ENCODE peak calls at places on chromosomes 1 and 21, in six cellular contexts. A, X, S, G, Y and Q are unnamed samples.

GRCh38 chr21:46469275-46469674 is 10.6 kb downstream of the DIP2A start:
- DNase-seq in Y (no peak), X (no peak), S (no peak), G (no peak), A (no peak), Q (no peak)

GRCh38 chr1:83693409-83694126 is 305.4 kb downstream of the TTLL7 start:
- DNase-seq in X (no peak), A (no peak), S (no peak), G (no peak), Y (no peak), Q (no peak)

GRCh38 chr1:90336552-90337324 is 341.8 kb downstream of the ZNF326 start:
- DNase-seq in Y (no peak), X (no peak), G (no peak), A (no peak), S (no peak), Q (no peak)

GRCh38 chr1:11929849-11930248 is 3.6 kb upstream of the KIAA2013 start:
- DNase-seq in X (no peak), G (peak; percentile 83), S (peak; percentile 69), Y (no peak), A (peak; percentile 60), Q (peak; percentile 66)

GRCh38 chr1:219312967-219313366 is 139.3 kb downstream of the LYPLAL1 start:
- DNase-seq in G (no peak), A (no peak), Y (no peak), X (no peak), S (no peak), Q (no peak)

GRCh38 chr1:165635823-165636222 is 4.8 kb downstream of the MGST3 start:
- DNase-seq in A (no peak), S (no peak), X (no peak), Y (no peak), G (no peak), Q (no peak)

GRCh38 chr1:118151312-118151937 is 33.6 kb downstream of the SPAG17 start:
- DNase-seq in A (peak; percentile 64), Y (peak; percentile 38), X (peak; percentile 18), S (peak; percentile 56), G (peak; percentile 57), Q (no peak)

GRCh38 chr1:248924696-248925532 is 18.9 kb downstream of the PGBD2 start:
- DNase-seq in X (peak; percentile 26), A (peak; percentile 89), Y (no peak), S (peak; percentile 56), G (no peak), Q (no peak)

GRCh38 chr1:67831850-67832513 is 1.3 kb downstream of the GNG12 start:
- DNase-seq in S (peak; percentile 77), Y (no peak), X (peak; percentile 75), G (peak; percentile 79), A (peak; percentile 24), Q (peak; percentile 40)

GRCh38 chr1:15858672-15859372 is 11.3 kb downstream of the SPEN start:
- DNase-seq in Y (no peak), G (no peak), X (no peak), A (no peak), S (peak; percentile 13), Q (no peak)

GRCh38 chr1:214583113-214583512 is 19.9 kb upstream of the CENPF start:
- DNase-seq in X (no peak), Y (no peak), G (no peak), A (no peak), S (no peak), Q (no peak)

GRCh38 chr1:45340816-45341215 is 576 bp upstream of the MUTYH start:
- DNase-seq in S (no peak), X (no peak), Y (no peak), G (no peak), A (peak; percentile 48), Q (no peak)

GRCh38 chr1:32470991-32471694 is 6.3 kb downstream of the ZBTB8B start:
- DNase-seq in S (no peak), G (no peak), A (no peak), Y (no peak), X (no peak), Q (no peak)

GRCh38 chr1:97668945-97669344 is 251.9 kb downstream of the DPYD start:
- DNase-seq in X (peak; percentile 25), G (no peak), A (peak; percentile 29), Y (no peak), S (no peak), Q (no peak)

GRCh38 chr1:163166886-163167555 is 35.7 kb downstream of the RGS5 start:
- DNase-seq in Y (no peak), A (peak; percentile 6), X (no peak), G (no peak), S (no peak), Q (no peak)

GRCh38 chr1:29062157-29062942 is 61.4 kb downstream of the TMEM200B start:
- DNase-seq in G (no peak), Y (no peak), S (no peak), A (no peak), X (no peak), Q (no peak)

GRCh38 chr1:14598007-14598497 is 433 bp upstream of the KAZN start:
- DNase-seq in S (no peak), G (no peak), X (no peak), A (no peak), Y (no peak), Q (no peak)

GRCh38 chr1:179190861-179191260 is 38.6 kb downstream of the ABL2 start:
- DNase-seq in X (no peak), A (no peak), Y (no peak), G (no peak), S (no peak), Q (no peak)

GRCh38 chr1:67290236-67290635 is 17.4 kb upstream of the IL12RB2 start:
- DNase-seq in X (no peak), A (no peak), G (no peak), Y (no peak), S (no peak), Q (no peak)

GRCh38 chr1:172531846-172532699 is 877 bp upstream of the SUCO start:
- DNase-seq in A (peak; percentile 97), X (peak; percentile 98), Y (peak; percentile 96), S (peak; percentile 93), G (peak; percentile 83), Q (peak; percentile 48)

GRCh38 chr1:145960468-145961108 is 2.8 kb upstream of the LIX1L start:
- DNase-seq in A (peak; percentile 87), X (no peak), S (peak; percentile 83), G (peak; percentile 93), Y (no peak), Q (peak; percentile 87)
- TF ChIP-seq CTCF in A (no peak), X (no peak), S (peak; percentile 26), G (peak; percentile 18), Y (peak; percentile 26), Q (no peak)

GRCh38 chr1:201461193-201461657 is 7.8 kb downstream of the PHLDA3 start:
- DNase-seq in S (peak; percentile 87), Y (peak; percentile 88), X (peak; percentile 93), A (no peak), G (peak; percentile 75), Q (no peak)

GRCh38 chr1:201465698-201466290 is 3.2 kb downstream of the PHLDA3 start:
- DNase-seq in G (no peak), X (no peak), Y (no peak), A (no peak), S (no peak), Q (no peak)

GRCh38 chr1:201461783-201462441 is 7.1 kb downstream of the PHLDA3 start:
- DNase-seq in A (peak; percentile 71), Y (peak; percentile 95), G (peak; percentile 96), X (peak; percentile 98), S (peak; percentile 95), Q (peak; percentile 72)

GRCh38 chr1:201460783-201461182 is 8.2 kb downstream of the PHLDA3 start:
- DNase-seq in S (no peak), Y (no peak), A (no peak), X (no peak), G (no peak), Q (no peak)

DNA sequence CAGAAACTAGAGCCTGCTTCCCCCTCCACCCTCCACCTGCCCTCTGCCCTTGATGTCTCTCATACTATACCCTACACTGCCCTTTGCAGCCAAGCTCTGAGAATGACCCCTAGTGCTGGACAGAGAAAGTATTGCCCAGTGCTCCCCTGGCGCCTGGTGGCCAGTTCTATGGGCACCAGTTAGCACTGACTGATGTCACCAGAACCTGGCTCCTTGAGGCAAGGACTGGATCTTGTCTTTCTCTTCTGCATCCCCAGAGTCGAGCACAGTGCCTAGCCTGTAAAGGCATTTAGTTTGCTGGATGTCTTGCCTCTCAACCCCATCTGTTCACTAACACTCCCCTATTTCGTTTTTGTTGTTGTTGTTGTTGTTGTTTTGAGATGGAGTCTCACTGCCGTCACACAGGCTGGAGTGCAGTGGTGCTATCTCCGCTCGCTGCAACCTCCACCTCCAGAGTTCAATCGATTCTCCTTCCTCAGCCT is 5.9 kb downstream of the PHLDA3 start:
- DNase-seq in G (peak; percentile 70), Y (no peak), A (no peak), S (no peak), X (no peak), Q (no peak)
- TF ChIP-seq CTCF in G (peak; percentile 47), Y (peak; percentile 41), A (no peak), S (no peak), X (no peak), Q (peak; percentile 19)

GRCh38 chr1:64884261-64885040 is 81.9 kb downstream of the JAK1 start:
- DNase-seq in X (no peak), A (no peak), S (no peak), G (no peak), Y (no peak), Q (no peak)
- TF ChIP-seq CTCF in X (no peak), A (no peak), S (no peak), G (no peak), Y (no peak), Q (no peak)

GRCh38 chr1:182766050-182766449 is 23.5 kb upstream of the NPL start:
- DNase-seq in A (no peak), G (no peak), Y (no peak), S (no peak), X (no peak), Q (no peak)

GRCh38 chr1:182766881-182767645 is 22.5 kb upstream of the NPL start:
- DNase-seq in Y (no peak), A (no peak), S (no peak), X (no peak), G (no peak), Q (no peak)

GRCh38 chr1:182770193-182770592 is 19.4 kb upstream of the NPL start:
- DNase-seq in X (no peak), G (no peak), Y (no peak), S (no peak), A (no peak), Q (no peak)

GRCh38 chr1:182768973-182769372 is 20.6 kb upstream of the NPL start:
- DNase-seq in S (no peak), A (no peak), Y (no peak), X (peak; percentile 23), G (no peak), Q (no peak)

DNA sequence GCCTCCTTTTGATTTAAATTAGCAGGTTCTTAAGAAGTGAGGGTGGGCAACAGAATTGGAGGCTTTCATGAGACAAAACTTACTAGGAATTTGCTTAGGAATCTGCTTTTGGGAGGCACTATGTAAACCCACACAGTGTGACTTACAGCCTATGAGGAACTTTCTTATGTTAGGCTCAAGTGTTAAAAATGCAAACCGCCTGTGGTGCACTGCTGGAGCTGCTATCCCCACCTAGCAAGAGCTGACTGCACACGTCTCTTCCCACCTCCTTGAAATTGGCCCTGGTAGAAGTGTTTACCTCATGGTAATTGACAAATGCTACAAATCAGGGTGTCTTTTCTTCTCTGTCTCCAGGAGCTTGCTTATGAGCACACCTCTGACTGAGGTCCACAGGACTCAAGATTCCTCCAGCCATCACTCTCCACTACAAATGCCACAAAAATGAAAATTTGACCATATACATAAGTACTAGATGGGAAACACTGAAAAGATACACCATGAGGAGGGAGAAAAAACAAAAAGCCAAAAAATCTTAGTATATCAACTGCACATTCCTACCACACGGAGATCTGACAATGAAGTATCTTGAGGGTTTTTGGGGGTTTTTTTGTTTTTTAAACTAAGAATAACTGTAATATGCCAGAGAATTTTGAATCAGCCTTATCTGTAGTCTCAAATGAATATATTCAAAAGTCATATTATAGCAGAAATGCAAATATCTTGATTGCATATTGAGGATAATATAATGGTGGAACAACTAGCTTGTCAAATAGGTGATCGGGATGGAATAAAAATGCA is 18.2 kb upstream of the NPL start:
- DNase-seq in Y (no peak), G (no peak), A (no peak), X (no peak), S (no peak), Q (no peak)
- TF ChIP-seq CTCF in Y (peak; percentile 29), G (peak; percentile 33), A (no peak), X (no peak), S (peak; percentile 16), Q (no peak)